ENCODE peak calls at places on chromosomes 2 and 18, in eight cellular contexts. T, G, X, W, Q, F, M and D are unnamed samples.

GRCh38 chr2:22867921-22868320 is 517.1 kb upstream of the KLHL29 start:
- DNase-seq in T (no peak), G (no peak), M (no peak), X (no peak), W (no peak), F (no peak), Q (no peak), D (no peak)

GRCh38 chr2:98012561-98012979 is 16.8 kb upstream of the TMEM131 start:
- DNase-seq in Q (no peak), X (no peak), G (no peak), M (no peak), F (no peak), W (no peak), T (no peak), D (no peak)

GRCh38 chr2:135078417-135078816 is 26.3 kb downstream of the RAB3GAP1 start:
- DNase-seq in M (no peak), Q (no peak), G (no peak), T (no peak), F (no peak), W (no peak), X (no peak), D (no peak)

GRCh38 chr18:44229693-44230108 is 451.0 kb upstream of the SETBP1 start:
- DNase-seq in F (peak; percentile 60), Q (no peak), W (peak; percentile 20), T (peak; percentile 88), X (peak; percentile 27), M (no peak), G (peak; percentile 84), D (no peak)

GRCh38 chr2:202831241-202831997 is 40.1 kb downstream of the ICA1L start:
- DNase-seq in W (peak; percentile 74), Q (peak; percentile 52), M (no peak), G (peak; percentile 27), T (peak; percentile 71), X (peak; percentile 54), F (no peak), D (no peak)

GRCh38 chr2:98911376-98912154 is 24.5 kb downstream of the CRACDL start:
- DNase-seq in X (no peak), Q (no peak), G (no peak), T (no peak), W (peak; percentile 68), F (peak; percentile 43), M (no peak), D (no peak)

GRCh38 chr2:100886054-100886453 is 66.1 kb downstream of the NPAS2 start:
- DNase-seq in W (no peak), Q (no peak), X (no peak), F (no peak), T (no peak), M (no peak), G (no peak), D (no peak)

GRCh38 chr2:169579044-169579443 is 5.1 kb upstream of the PPIG start:
- DNase-seq in F (no peak), T (no peak), X (no peak), Q (no peak), W (no peak), M (no peak), G (no peak), D (no peak)

GRCh38 chr2:50729306-50730105 is 302.4 kb downstream of the NRXN1 start:
- DNase-seq in G (no peak), Q (no peak), W (no peak), T (no peak), M (no peak), X (no peak), F (no peak), D (no peak)

GRCh38 chr2:158586491-158586890 is 129.7 kb downstream of the PKP4 start:
- DNase-seq in G (no peak), Q (no peak), X (no peak), M (peak; percentile 78), F (no peak), T (peak; percentile 68), W (peak; percentile 89), D (peak; percentile 66)

GRCh38 chr18:58348517-58348916 is 280.4 kb downstream of the ALPK2 start:
- DNase-seq in W (no peak), X (no peak), T (no peak), M (no peak), Q (no peak), G (no peak), F (no peak), D (no peak)

GRCh38 chr2:26632624-26633185 is 8.5 kb downstream of the CIB4 start:
- DNase-seq in T (no peak), Q (no peak), W (no peak), G (no peak), M (no peak), X (no peak), F (no peak), D (no peak)

GRCh38 chr2:143128681-143129580 is at the start of gene ARHGAP15:
- DNase-seq in M (no peak), W (no peak), Q (no peak), X (no peak), T (no peak), F (no peak), G (peak; percentile 24), D (no peak)

GRCh38 chr2:238971318-238972145 is 123.6 kb downstream of the TWIST2 start:
- DNase-seq in W (no peak), Q (no peak), X (no peak), M (no peak), G (no peak), F (no peak), T (no peak), D (no peak)

GRCh38 chr18:53819671-53820070 is 404.8 kb downstream of the MBD2 start:
- DNase-seq in F (no peak), X (no peak), G (no peak), W (no peak), Q (no peak), M (no peak), T (no peak), D (no peak)

GRCh38 chr18:35144628-35145027 is 96.2 kb upstream of the ZNF397 start:
- DNase-seq in Q (no peak), F (no peak), W (no peak), M (no peak), G (no peak), X (no peak), T (no peak), D (no peak)

GRCh38 chr18:61948196-61948800 is 55.5 kb upstream of the RNF152 start:
- DNase-seq in G (no peak), X (no peak), F (no peak), T (peak; percentile 18), M (peak; percentile 13), W (peak; percentile 42), Q (no peak), D (no peak)

GRCh38 chr2:1548910-1549673 is 135.8 kb downstream of the TPO start:
- DNase-seq in X (no peak), M (no peak), Q (no peak), F (no peak), G (no peak), T (no peak), W (no peak), D (no peak)

GRCh38 chr2:236592821-236593220 is 23.2 kb downstream of the ACKR3 start:
- DNase-seq in W (no peak), T (no peak), F (no peak), M (no peak), Q (no peak), X (no peak), G (peak; percentile 63), D (no peak)

GRCh38 chr2:222319576-222320440 is 21.0 kb upstream of the PAX3 start:
- DNase-seq in M (no peak), X (no peak), G (peak; percentile 49), W (no peak), T (no peak), F (no peak), Q (no peak), D (no peak)

GRCh38 chr2:96869281-96869823 is 528 bp downstream of the SEMA4C start:
- DNase-seq in F (peak; percentile 84), T (peak; percentile 73), G (peak; percentile 88), M (no peak), Q (no peak), X (peak; percentile 75), W (peak; percentile 65), D (no peak)
- TF ChIP-seq CTCF in F (peak; percentile 47), T (no peak), G (no peak), M (no peak), Q (no peak), X (no peak), W (no peak), D (no peak)

GRCh38 chr2:192026064-192026715 is 168.5 kb downstream of the TMEFF2 start:
- DNase-seq in W (no peak), G (no peak), M (no peak), Q (no peak), T (no peak), X (no peak), F (no peak), D (no peak)
- H3K4me3 ChIP-seq in W (no peak overlapping the region), G (no peak overlapping the region), M (no peak overlapping the region), Q (no peak overlapping the region), T (no peak overlapping the region), X (no peak overlapping the region), F (no peak overlapping the region), D (no peak overlapping the region)

GRCh38 chr18:22703883-22704626 is 229.1 kb upstream of the RBBP8 start:
- DNase-seq in X (peak; percentile 15), T (peak; percentile 77), Q (peak; percentile 50), G (no peak), F (no peak), M (no peak), W (peak; percentile 69), D (no peak)

GRCh38 chr18:22701795-22702194 is 231.3 kb upstream of the RBBP8 start:
- DNase-seq in X (no peak), Q (no peak), T (no peak), M (no peak), G (no peak), F (no peak), W (no peak), D (no peak)

GRCh38 chr18:22701326-22701725 is 231.8 kb upstream of the RBBP8 start:
- DNase-seq in F (no peak), X (no peak), M (no peak), T (no peak), W (no peak), G (no peak), Q (no peak), D (no peak)

GRCh38 chr18:22705328-22705727 is 227.8 kb upstream of the RBBP8 start:
- DNase-seq in W (peak; percentile 89), F (no peak), Q (peak; percentile 25), T (peak; percentile 70), M (no peak), G (no peak), X (no peak), D (peak; percentile 34)

GRCh38 chr18:22704627-22704918 is 228.6 kb upstream of the RBBP8 start:
- DNase-seq in M (no peak), X (no peak), G (no peak), F (no peak), W (no peak), T (no peak), Q (no peak), D (no peak)
- TF ChIP-seq CTCF in M (no peak), X (no peak), G (no peak), F (peak; percentile 10), W (no peak), T (no peak), Q (no peak), D (no peak)

DNA sequence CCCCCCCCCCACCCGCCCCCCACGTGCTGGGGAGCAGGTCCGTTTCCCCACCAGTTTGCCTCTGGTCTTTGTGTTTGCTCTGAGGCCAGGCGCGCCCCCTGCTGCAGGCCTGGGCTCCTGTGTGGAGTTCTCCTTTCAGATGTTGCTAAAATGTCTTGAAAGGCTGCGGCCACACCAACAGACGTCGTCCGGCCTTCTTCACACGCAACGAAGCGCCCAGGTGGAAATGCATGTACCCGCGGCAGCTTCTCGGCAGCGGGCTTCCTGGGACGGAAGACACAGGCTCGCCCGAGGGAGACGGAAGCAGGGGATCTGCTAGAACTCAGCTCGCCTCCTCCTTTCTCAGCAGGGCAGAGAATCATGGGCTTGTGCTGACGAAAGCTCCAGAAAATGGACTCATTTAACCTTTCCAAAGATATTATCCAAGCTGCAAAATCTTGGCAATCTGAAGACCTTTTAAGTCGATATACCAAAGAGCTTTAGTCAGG is 125.3 kb upstream of the ZNF516 start:
- DNase-seq in M (peak; percentile 42), F (peak; percentile 88), Q (no peak), X (peak; percentile 26), T (peak; percentile 80), W (peak; percentile 77), G (peak; percentile 80), D (no peak)
- H3K4me3 ChIP-seq in M (peak overlapping the region; percentile 36), F (peak overlapping the region; percentile 10), Q (no peak overlapping the region), X (no peak overlapping the region), T (peak overlapping the region; percentile 56), W (peak overlapping the region; percentile 43), G (peak overlapping the region; percentile 46), D (peak overlapping the region; percentile 42)